ENCODE peak calls at places on chromosomes 11 and 22, in five cellular contexts. One of them, this sample, is unnamed.

GRCh38 chr11:2549491-2549875 is 104.7 kb downstream of the KCNQ1 start:
- DNase-seq in stimulated activated CD8-positive, alpha-beta memory T cell treated with anti-CD3 and anti-CD28 coated beads, Interleukin-4, amount 100 ng/mL, for 1 hour: no peak
- DNase-seq in GM04504: no peak
- DNase-seq in CD8-positive, alpha-beta memory T cell: no peak
- DNase-seq in left lung: peak; percentile 23
- DNase-seq in this sample: no peak

GRCh38 chr22:43776081-43776670 is 35.9 kb downstream of the EFCAB6 start:
- DNase-seq in left lung: no peak
- DNase-seq in CD8-positive, alpha-beta memory T cell: no peak
- DNase-seq in stimulated activated CD8-positive, alpha-beta memory T cell treated with anti-CD3 and anti-CD28 coated beads, Interleukin-4, amount 100 ng/mL, for 1 hour: no peak
- DNase-seq in GM04504: no peak
- DNase-seq in this sample: no peak

GRCh38 chr22:37599161-37599560 is 9.5 kb upstream of the GGA1 start:
- DNase-seq in stimulated activated CD8-positive, alpha-beta memory T cell treated with anti-CD3 and anti-CD28 coated beads, Interleukin-4, amount 100 ng/mL, for 1 hour: no peak
- DNase-seq in left lung: no peak
- DNase-seq in GM04504: no peak
- DNase-seq in CD8-positive, alpha-beta memory T cell: no peak
- DNase-seq in this sample: no peak

GRCh38 chr22:33570110-33570509 is 350.2 kb downstream of the LARGE1 start:
- DNase-seq in CD8-positive, alpha-beta memory T cell: no peak
- DNase-seq in left lung: no peak
- DNase-seq in stimulated activated CD8-positive, alpha-beta memory T cell treated with anti-CD3 and anti-CD28 coated beads, Interleukin-4, amount 100 ng/mL, for 1 hour: no peak
- DNase-seq in GM04504: no peak
- DNase-seq in this sample: no peak

GRCh38 chr22:46797355-46797754 is 34.9 kb downstream of the TBC1D22A start:
- DNase-seq in CD8-positive, alpha-beta memory T cell: no peak
- DNase-seq in stimulated activated CD8-positive, alpha-beta memory T cell treated with anti-CD3 and anti-CD28 coated beads, Interleukin-4, amount 100 ng/mL, for 1 hour: no peak
- DNase-seq in GM04504: no peak
- DNase-seq in left lung: no peak
- DNase-seq in this sample: no peak

GRCh38 chr22:37816543-37817180 is 6.5 kb upstream of the GALR3 start:
- DNase-seq in stimulated activated CD8-positive, alpha-beta memory T cell treated with anti-CD3 and anti-CD28 coated beads, Interleukin-4, amount 100 ng/mL, for 1 hour: no peak
- DNase-seq in left lung: no peak
- DNase-seq in CD8-positive, alpha-beta memory T cell: no peak
- DNase-seq in GM04504: no peak
- DNase-seq in this sample: no peak

GRCh38 chr11:116930177-116930576 is 92.8 kb upstream of the APOA1 start:
- DNase-seq in CD8-positive, alpha-beta memory T cell: peak; percentile 17
- DNase-seq in left lung: no peak
- DNase-seq in GM04504: no peak
- DNase-seq in stimulated activated CD8-positive, alpha-beta memory T cell treated with anti-CD3 and anti-CD28 coated beads, Interleukin-4, amount 100 ng/mL, for 1 hour: peak; percentile 20
- DNase-seq in this sample: no peak

GRCh38 chr22:37643225-37643847 is 3.9 kb downstream of the SH3BP1 start:
- DNase-seq in GM04504: no peak
- DNase-seq in left lung: peak; percentile 82
- DNase-seq in stimulated activated CD8-positive, alpha-beta memory T cell treated with anti-CD3 and anti-CD28 coated beads, Interleukin-4, amount 100 ng/mL, for 1 hour: peak; percentile 79
- DNase-seq in CD8-positive, alpha-beta memory T cell: peak; percentile 82
- DNase-seq in this sample: peak; percentile 47

GRCh38 chr11:105790841-105791240 is 181.0 kb downstream of the GRIA4 start:
- DNase-seq in GM04504: no peak
- DNase-seq in stimulated activated CD8-positive, alpha-beta memory T cell treated with anti-CD3 and anti-CD28 coated beads, Interleukin-4, amount 100 ng/mL, for 1 hour: no peak
- DNase-seq in left lung: no peak
- DNase-seq in CD8-positive, alpha-beta memory T cell: no peak
- DNase-seq in this sample: no peak

GRCh38 chr11:78424334-78425270 is 7.0 kb upstream of the GAB2 start:
- DNase-seq in CD8-positive, alpha-beta memory T cell: no peak
- DNase-seq in stimulated activated CD8-positive, alpha-beta memory T cell treated with anti-CD3 and anti-CD28 coated beads, Interleukin-4, amount 100 ng/mL, for 1 hour: no peak
- DNase-seq in left lung: no peak
- DNase-seq in GM04504: no peak
- DNase-seq in this sample: no peak

GRCh38 chr11:33997473-33998347 is 53.8 kb upstream of the CAPRIN1 start:
- DNase-seq in left lung: no peak
- DNase-seq in stimulated activated CD8-positive, alpha-beta memory T cell treated with anti-CD3 and anti-CD28 coated beads, Interleukin-4, amount 100 ng/mL, for 1 hour: no peak
- DNase-seq in GM04504: no peak
- DNase-seq in CD8-positive, alpha-beta memory T cell: no peak
- DNase-seq in this sample: no peak

GRCh38 chr11:132589802-132590201 is 942.5 kb downstream of the OPCML start:
- DNase-seq in CD8-positive, alpha-beta memory T cell: no peak
- DNase-seq in stimulated activated CD8-positive, alpha-beta memory T cell treated with anti-CD3 and anti-CD28 coated beads, Interleukin-4, amount 100 ng/mL, for 1 hour: no peak
- DNase-seq in GM04504: no peak
- DNase-seq in left lung: no peak
- DNase-seq in this sample: no peak

GRCh38 chr22:44692662-44693007 is 9.4 kb upstream of the PRR5 start:
- DNase-seq in GM04504: no peak
- DNase-seq in left lung: no peak
- DNase-seq in CD8-positive, alpha-beta memory T cell: no peak
- DNase-seq in stimulated activated CD8-positive, alpha-beta memory T cell treated with anti-CD3 and anti-CD28 coated beads, Interleukin-4, amount 100 ng/mL, for 1 hour: no peak
- DNase-seq in this sample: no peak

GRCh38 chr11:113016905-113017304 is 55.7 kb downstream of the NCAM1 start:
- DNase-seq in stimulated activated CD8-positive, alpha-beta memory T cell treated with anti-CD3 and anti-CD28 coated beads, Interleukin-4, amount 100 ng/mL, for 1 hour: no peak
- DNase-seq in GM04504: no peak
- DNase-seq in left lung: no peak
- DNase-seq in CD8-positive, alpha-beta memory T cell: no peak
- DNase-seq in this sample: no peak

GRCh38 chr11:45593992-45594391 is 71.4 kb downstream of the CHST1 start:
- DNase-seq in GM04504: no peak
- DNase-seq in left lung: no peak
- DNase-seq in CD8-positive, alpha-beta memory T cell: no peak
- DNase-seq in stimulated activated CD8-positive, alpha-beta memory T cell treated with anti-CD3 and anti-CD28 coated beads, Interleukin-4, amount 100 ng/mL, for 1 hour: no peak
- DNase-seq in this sample: no peak

GRCh38 chr11:63764201-63764711 is 4.3 kb downstream of the ZFTA start:
- DNase-seq in CD8-positive, alpha-beta memory T cell: no peak
- DNase-seq in stimulated activated CD8-positive, alpha-beta memory T cell treated with anti-CD3 and anti-CD28 coated beads, Interleukin-4, amount 100 ng/mL, for 1 hour: no peak
- DNase-seq in left lung: no peak
- DNase-seq in GM04504: no peak
- DNase-seq in this sample: no peak

GRCh38 chr11:1436468-1437030 is 46.8 kb downstream of the BRSK2 start:
- DNase-seq in GM04504: no peak
- DNase-seq in stimulated activated CD8-positive, alpha-beta memory T cell treated with anti-CD3 and anti-CD28 coated beads, Interleukin-4, amount 100 ng/mL, for 1 hour: no peak
- DNase-seq in left lung: no peak
- DNase-seq in CD8-positive, alpha-beta memory T cell: no peak
- DNase-seq in this sample: no peak

GRCh38 chr22:35742342-35743100 is 24.8 kb downstream of the APOL5 start:
- DNase-seq in CD8-positive, alpha-beta memory T cell: no peak
- DNase-seq in left lung: no peak
- DNase-seq in stimulated activated CD8-positive, alpha-beta memory T cell treated with anti-CD3 and anti-CD28 coated beads, Interleukin-4, amount 100 ng/mL, for 1 hour: no peak
- DNase-seq in GM04504: peak; percentile 65
- DNase-seq in this sample: no peak

GRCh38 chr11:134654161-134654915 is 242.3 kb upstream of the B3GAT1 start:
- DNase-seq in CD8-positive, alpha-beta memory T cell: no peak
- DNase-seq in GM04504: no peak
- DNase-seq in left lung: no peak
- DNase-seq in stimulated activated CD8-positive, alpha-beta memory T cell treated with anti-CD3 and anti-CD28 coated beads, Interleukin-4, amount 100 ng/mL, for 1 hour: no peak
- DNase-seq in this sample: no peak

GRCh38 chr22:45036154-45036553 is 26.3 kb upstream of the PHF21B start:
- DNase-seq in stimulated activated CD8-positive, alpha-beta memory T cell treated with anti-CD3 and anti-CD28 coated beads, Interleukin-4, amount 100 ng/mL, for 1 hour: no peak
- DNase-seq in GM04504: no peak
- DNase-seq in CD8-positive, alpha-beta memory T cell: no peak
- DNase-seq in left lung: no peak
- DNase-seq in this sample: no peak

GRCh38 chr22:17941501-17942406 is 82.6 kb downstream of the MICAL3 start:
- DNase-seq in stimulated activated CD8-positive, alpha-beta memory T cell treated with anti-CD3 and anti-CD28 coated beads, Interleukin-4, amount 100 ng/mL, for 1 hour: no peak
- DNase-seq in left lung: no peak
- DNase-seq in GM04504: no peak
- DNase-seq in CD8-positive, alpha-beta memory T cell: no peak
- DNase-seq in this sample: no peak

GRCh38 chr11:63609536-63609935 is 4.7 kb downstream of the PLAAT3 start:
- DNase-seq in left lung: no peak
- DNase-seq in stimulated activated CD8-positive, alpha-beta memory T cell treated with anti-CD3 and anti-CD28 coated beads, Interleukin-4, amount 100 ng/mL, for 1 hour: no peak
- DNase-seq in GM04504: no peak
- DNase-seq in CD8-positive, alpha-beta memory T cell: no peak
- DNase-seq in this sample: no peak

GRCh38 chr22:29151316-29151715 is 54.4 kb upstream of the EMID1 start:
- DNase-seq in left lung: peak; percentile 17
- DNase-seq in stimulated activated CD8-positive, alpha-beta memory T cell treated with anti-CD3 and anti-CD28 coated beads, Interleukin-4, amount 100 ng/mL, for 1 hour: no peak
- DNase-seq in CD8-positive, alpha-beta memory T cell: no peak
- DNase-seq in GM04504: no peak
- DNase-seq in this sample: no peak

GRCh38 chr11:128359515-128359914 is 227.8 kb downstream of the ETS1 start:
- DNase-seq in left lung: no peak
- DNase-seq in stimulated activated CD8-positive, alpha-beta memory T cell treated with anti-CD3 and anti-CD28 coated beads, Interleukin-4, amount 100 ng/mL, for 1 hour: no peak
- DNase-seq in CD8-positive, alpha-beta memory T cell: no peak
- DNase-seq in GM04504: no peak
- DNase-seq in this sample: no peak

GRCh38 chr22:24156146-24156914 is 25.0 kb upstream of the SUSD2 start:
- DNase-seq in left lung: no peak
- DNase-seq in GM04504: no peak
- DNase-seq in stimulated activated CD8-positive, alpha-beta memory T cell treated with anti-CD3 and anti-CD28 coated beads, Interleukin-4, amount 100 ng/mL, for 1 hour: no peak
- DNase-seq in CD8-positive, alpha-beta memory T cell: peak; percentile 54
- DNase-seq in this sample: no peak

GRCh38 chr11:64643258-64643881 is 52.4 kb downstream of the SLC22A12 start:
- DNase-seq in left lung: no peak
- DNase-seq in CD8-positive, alpha-beta memory T cell: no peak
- DNase-seq in GM04504: no peak
- DNase-seq in stimulated activated CD8-positive, alpha-beta memory T cell treated with anti-CD3 and anti-CD28 coated beads, Interleukin-4, amount 100 ng/mL, for 1 hour: no peak
- DNase-seq in this sample: no peak

GRCh38 chr11:25423436-25424184 is 908.3 kb upstream of the ANO3 start:
- DNase-seq in stimulated activated CD8-positive, alpha-beta memory T cell treated with anti-CD3 and anti-CD28 coated beads, Interleukin-4, amount 100 ng/mL, for 1 hour: no peak
- DNase-seq in GM04504: no peak
- DNase-seq in CD8-positive, alpha-beta memory T cell: no peak
- DNase-seq in left lung: no peak
- DNase-seq in this sample: no peak